ENCODE peak calls at places on chromosomes 1 and 21, in eight cellular contexts. M is AG10803; W is fibroblast of mammary gland; H is GM12865; Q is PC-3; A is CD8-positive, alpha-beta T cell; K is transverse colon; Y is mammary epithelial cell. C is an unnamed sample.

GRCh38 chr21:26389971-26390641 is 183.0 kb downstream of the CYYR1 start:
- DNase-seq in M (peak), W (peak), H (peak), Q (peak), A (no peak), K (no peak), Y (peak), C (no peak)

GRCh38 chr21:35072960-35073359 is 23.9 kb upstream of the RUNX1 start:
- DNase-seq in M (peak), W (no peak), H (no peak), Q (no peak), A (no peak), K (no peak), Y (no peak), C (no peak)

GRCh38 chr1:44294588-44295007 is 60.5 kb downstream of the ERI3 start:
- DNase-seq in M (peak), W (peak), H (no peak), Q (no peak), A (no peak), K (peak), Y (no peak), C (no peak)

GRCh38 chr1:229272164-229273158 is 1.6 kb downstream of the RAB4A start:
- DNase-seq in M (peak), W (peak), H (no peak), Q (peak), A (no peak), K (no peak), Y (no peak), C (no peak)

GRCh38 chr1:181089017-181089776 is 697 bp downstream of the IER5 start:
- DNase-seq in M (no peak), W (no peak), H (peak), Q (no peak), A (peak), K (peak), Y (no peak), C (no peak)

GRCh38 chr21:36923270-36923669 is 43.2 kb downstream of the HLCS start:
- DNase-seq in M (peak), W (no peak), H (no peak), Q (no peak), A (no peak), K (no peak), Y (no peak), C (no peak)

GRCh38 chr1:94792473-94792875 is 27.7 kb upstream of the SLC44A3 start:
- DNase-seq in M (peak), W (peak), H (peak), Q (peak), A (no peak), K (peak), Y (peak), C (peak)

GRCh38 chr1:153355445-153356071 is 2.1 kb upstream of the S100A9 start:
- DNase-seq in M (peak), W (peak), H (peak), Q (peak), A (no peak), K (peak), Y (peak), C (no peak)

GRCh38 chr21:34936874-34937563 is 112.1 kb downstream of the RUNX1 start:
- DNase-seq in M (no peak), W (peak), H (no peak), Q (peak), A (no peak), K (no peak), Y (peak), C (no peak)

GRCh38 chr1:186967659-186968394 is 139.1 kb downstream of the PLA2G4A start:
- DNase-seq in M (peak), W (peak), H (no peak), Q (peak), A (no peak), K (no peak), Y (peak), C (no peak)

GRCh38 chr1:53561488-53562115 is 102.4 kb downstream of the DMRTB1 start:
- DNase-seq in M (no peak), W (no peak), H (no peak), Q (no peak), A (no peak), K (peak), Y (no peak), C (no peak)

GRCh38 chr1:31708324-31708723 is 4.5 kb upstream of the COL16A1 start:
- DNase-seq in M (peak), W (no peak), H (no peak), Q (no peak), A (no peak), K (no peak), Y (no peak), C (no peak)

GRCh38 chr1:13930151-13930550 is 230.2 kb downstream of the PRDM2 start:
- DNase-seq in M (no peak), W (no peak), H (peak), Q (peak), A (no peak), K (no peak), Y (no peak), C (no peak)

GRCh38 chr1:192747942-192748341 is 60.9 kb upstream of the RGS2 start:
- DNase-seq in M (peak), W (peak), H (no peak), Q (no peak), A (no peak), K (no peak), Y (peak), C (no peak)

GRCh38 chr1:209456878-209457277 is 126.6 kb upstream of the CAMK1G start:
- DNase-seq in M (peak), W (peak), H (no peak), Q (no peak), A (no peak), K (no peak), Y (no peak), C (no peak)

GRCh38 chr1:22457356-22457755 is 5.7 kb downstream of the ZBTB40 start:
- DNase-seq in M (peak), W (peak), H (no peak), Q (no peak), A (no peak), K (no peak), Y (no peak), C (no peak)
- TF ChIP-seq CTCF in M (peak), W (peak), H (no peak), Q (no peak), A (no peak), K (no peak), Y (no peak), C (no peak)

GRCh38 chr1:26959722-26960624 is at the start of gene KDF1:
- DNase-seq in M (no peak), W (no peak), H (no peak), Q (peak), A (peak), K (peak), Y (peak), C (no peak)

GRCh38 chr1:26960625-26960966 is 328 bp upstream of the KDF1 start:
- DNase-seq in M (no peak), W (no peak), H (no peak), Q (no peak), A (no peak), K (no peak), Y (no peak), C (no peak)

GRCh38 chr1:26961826-26962225 is 1.6 kb upstream of the KDF1 start:
- DNase-seq in M (peak), W (peak), H (no peak), Q (peak), A (no peak), K (no peak), Y (peak), C (no peak)

GRCh38 chr1:26957306-26957705 is 3.0 kb downstream of the KDF1 start:
- DNase-seq in M (no peak), W (no peak), H (no peak), Q (no peak), A (no peak), K (no peak), Y (no peak), C (no peak)

DNA sequence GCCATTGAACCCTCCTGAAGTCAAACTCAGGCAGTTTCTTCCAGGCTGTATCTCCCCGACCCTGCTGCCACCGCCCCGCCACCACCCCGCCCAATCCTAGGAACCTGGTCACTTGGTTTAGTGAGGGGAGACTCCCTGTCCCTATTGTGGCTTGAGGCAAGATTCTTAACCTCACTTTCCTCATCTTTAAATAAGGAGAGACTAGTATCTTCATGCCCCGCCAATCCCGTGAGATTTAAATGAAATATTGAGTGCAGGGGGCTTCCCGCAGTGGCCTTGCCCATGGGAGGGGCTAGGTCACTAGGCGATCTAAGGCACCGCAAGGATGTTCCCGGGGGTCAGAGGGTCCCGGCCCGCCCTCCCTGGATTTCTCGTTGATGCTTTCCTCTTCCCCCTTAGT is 998 bp downstream of the KDF1 start:
- DNase-seq in M (no peak), W (no peak), H (no peak), Q (no peak), A (no peak), K (no peak), Y (no peak), C (no peak)
- H3K4me3 ChIP-seq in M (no peak), W (no peak), H (no peak), Q (peak), A (peak), K (peak), Y (peak), C (peak)

GRCh38 chr1:214660900-214661299 is 57.9 kb downstream of the CENPF start:
- DNase-seq in M (peak), W (peak), H (no peak), Q (peak), A (no peak), K (peak), Y (no peak), C (no peak)
- TF ChIP-seq CTCF in M (peak), W (peak), H (no peak), Q (peak), A (no peak), K (no peak), Y (peak), C (no peak)

GRCh38 chr1:203307690-203308126 is 2.4 kb downstream of the BTG2 start:
- DNase-seq in M (no peak), W (no peak), H (no peak), Q (no peak), A (no peak), K (peak), Y (no peak), C (no peak)
- H3K4me3 ChIP-seq in M (peak), W (no peak), H (peak), Q (no peak), A (peak), K (peak), Y (peak), C (peak)

DNA sequence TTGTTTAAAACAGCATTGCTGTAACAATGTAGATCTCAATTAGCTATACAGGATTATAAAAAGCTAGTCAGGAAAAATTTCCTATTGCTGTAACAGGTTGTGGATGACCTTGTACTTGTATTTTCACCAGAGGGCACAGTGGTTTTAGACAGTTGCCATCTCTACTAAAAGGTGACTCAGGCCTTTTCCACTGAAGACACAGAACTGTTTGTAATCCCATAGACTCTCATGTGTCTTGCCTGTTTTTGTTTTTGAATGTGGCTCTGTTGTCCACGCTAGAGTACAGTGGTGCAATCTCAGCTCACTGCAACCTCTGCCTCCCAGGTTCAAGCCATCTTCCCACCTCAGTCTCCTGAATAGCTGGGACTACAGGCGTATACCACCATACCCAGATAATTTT is 5.9 kb downstream of the MTFR1L start:
- DNase-seq in M (no peak), W (no peak), H (no peak), Q (peak), A (no peak), K (no peak), Y (peak), C (no peak)
- TF ChIP-seq CTCF in M (no peak), W (no peak), H (no peak), Q (no peak), A (no peak), K (no peak), Y (no peak), C (no peak)

GRCh38 chr1:224430511-224431113 is 4.0 kb downstream of the WDR26 start:
- DNase-seq in M (peak), W (peak), H (peak), Q (peak), A (peak), K (no peak), Y (peak), C (peak)
- H3K4me3 ChIP-seq in M (peak), W (peak), H (peak), Q (peak), A (peak), K (peak), Y (peak), C (no peak)

DNA sequence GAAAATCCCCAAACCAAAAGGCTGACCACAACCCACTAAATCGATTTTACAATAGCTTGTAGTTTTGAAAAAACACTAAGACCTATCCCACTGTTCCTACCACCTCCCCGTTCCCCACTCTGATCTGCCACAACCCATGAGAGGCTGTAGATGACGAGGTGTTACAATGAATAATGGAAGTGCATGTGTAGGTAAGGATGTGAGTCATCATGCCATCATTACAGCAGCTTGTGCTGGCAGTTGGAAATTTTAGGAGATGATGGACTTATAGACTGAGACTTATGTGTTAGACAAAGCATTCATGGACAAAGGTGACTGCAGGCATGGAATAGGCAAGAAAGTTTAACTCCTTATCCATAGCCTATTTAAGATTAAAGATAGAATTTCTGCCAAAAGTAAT is 184.7 kb upstream of the CACYBP start:
- DNase-seq in M (peak), W (peak), H (peak), Q (peak), A (no peak), K (no peak), Y (peak), C (peak)
- TF ChIP-seq CTCF in M (no peak), W (no peak), H (no peak), Q (no peak), A (no peak), K (no peak), Y (no peak), C (no peak)

GRCh38 chr21:43916691-43917514 is 51.9 kb downstream of the AGPAT3 start:
- DNase-seq in M (no peak), W (no peak), H (peak), Q (no peak), A (peak), K (no peak), Y (peak), C (peak)

GRCh38 chr21:43919283-43919682 is 54.3 kb downstream of the AGPAT3 start:
- DNase-seq in M (no peak), W (no peak), H (no peak), Q (no peak), A (no peak), K (no peak), Y (no peak), C (no peak)

GRCh38 chr21:43917515-43918384 is 52.7 kb downstream of the AGPAT3 start:
- DNase-seq in M (no peak), W (no peak), H (peak), Q (peak), A (peak), K (peak), Y (peak), C (no peak)

GRCh38 chr21:43919871-43920801 is 55.1 kb downstream of the AGPAT3 start:
- DNase-seq in M (no peak), W (no peak), H (peak), Q (no peak), A (no peak), K (no peak), Y (no peak), C (no peak)

DNA sequence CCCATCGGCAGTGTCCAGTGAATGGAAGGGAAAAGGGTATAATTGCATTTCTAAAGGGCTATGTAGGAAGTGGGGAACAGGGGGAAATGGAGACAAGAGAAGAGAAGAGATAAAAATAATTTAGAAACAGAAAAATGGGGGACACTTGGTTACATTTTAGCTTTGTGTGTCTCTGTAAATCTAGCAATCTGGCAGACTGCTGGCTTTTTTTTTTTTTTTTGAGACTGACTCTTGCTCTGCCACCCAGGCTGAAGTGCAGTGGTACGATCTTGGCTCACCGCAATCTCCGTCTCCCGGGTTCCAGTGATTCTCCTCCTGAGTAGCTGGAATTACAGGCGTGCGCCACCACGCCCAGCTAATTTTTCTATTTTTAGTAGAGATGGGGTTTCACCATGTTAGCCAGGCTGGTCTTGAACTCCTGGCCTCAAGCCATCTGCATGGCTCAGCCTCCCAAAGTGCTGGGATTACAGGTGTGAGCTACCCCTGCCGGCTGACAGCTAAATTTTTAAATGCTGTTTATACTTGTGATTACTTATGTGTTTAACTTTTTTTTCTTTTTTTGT is 53.4 kb downstream of the AGPAT3 start:
- DNase-seq in M (no peak), W (no peak), H (no peak), Q (no peak), A (no peak), K (no peak), Y (no peak), C (no peak)
- H3K4me3 ChIP-seq in M (no peak), W (no peak), H (peak), Q (no peak), A (no peak), K (no peak), Y (no peak), C (no peak)